ENCODE peak calls at places on chromosomes 3 and 15, in four cellular contexts. S is RWPE1, Q is DND-41, B is dorsolateral prefrontal cortex. W is an unnamed sample.

GRCh38 chr3:139032326-139033002 is 11.7 kb upstream of the PRR23B start:
- DNase-seq in S (no peak), Q (no peak), B (no peak), W (no peak)

GRCh38 chr3:37753428-37753827 is 108.3 kb upstream of the CTDSPL start:
- DNase-seq in S (no peak), Q (no peak), B (no peak), W (no peak)

GRCh38 chr15:83285979-83286553 is 1.6 kb upstream of the BNC1 start:
- DNase-seq in S (peak; percentile 73), Q (no peak), B (no peak), W (no peak)

GRCh38 chr3:81443948-81444347 is 317.5 kb downstream of the GBE1 start:
- DNase-seq in S (peak; percentile 18), Q (no peak), B (no peak), W (no peak)

GRCh38 chr15:55894406-55894965 is 98.9 kb downstream of the NEDD4 start:
- DNase-seq in S (no peak), Q (no peak), B (no peak), W (no peak)

GRCh38 chr15:28956491-28956890 is 70.7 kb downstream of the APBA2 start:
- DNase-seq in S (no peak), Q (no peak), B (no peak), W (no peak)

GRCh38 chr3:3998140-3998977 is 199.1 kb downstream of the LRRN1 start:
- DNase-seq in S (no peak), Q (peak; percentile 38), B (peak; percentile 27), W (peak; percentile 23)

GRCh38 chr15:64274541-64274940 is 81.4 kb downstream of the CSNK1G1 start:
- DNase-seq in S (no peak), Q (no peak), B (no peak), W (no peak)

GRCh38 chr3:96813820-96814580 is 394 bp upstream of the EPHA6 start:
- DNase-seq in S (peak; percentile 33), Q (no peak), B (peak; percentile 41), W (peak; percentile 38)

GRCh38 chr15:64634020-64634419 is 141.4 kb downstream of the RBPMS2 start:
- DNase-seq in S (no peak), Q (peak; percentile 70), B (no peak), W (no peak)

GRCh38 chr3:144028798-144029411 is 57.3 kb downstream of the DIPK2A start:
- DNase-seq in S (no peak), Q (no peak), B (no peak), W (no peak)

GRCh38 chr3:188126931-188127330 is 27.0 kb upstream of the LPP start:
- DNase-seq in S (no peak), Q (no peak), B (peak; percentile 16), W (no peak)

GRCh38 chr3:109923431-109923830 is 586.1 kb upstream of the DPPA4 start:
- DNase-seq in S (no peak), Q (no peak), B (no peak), W (no peak)

DNA sequence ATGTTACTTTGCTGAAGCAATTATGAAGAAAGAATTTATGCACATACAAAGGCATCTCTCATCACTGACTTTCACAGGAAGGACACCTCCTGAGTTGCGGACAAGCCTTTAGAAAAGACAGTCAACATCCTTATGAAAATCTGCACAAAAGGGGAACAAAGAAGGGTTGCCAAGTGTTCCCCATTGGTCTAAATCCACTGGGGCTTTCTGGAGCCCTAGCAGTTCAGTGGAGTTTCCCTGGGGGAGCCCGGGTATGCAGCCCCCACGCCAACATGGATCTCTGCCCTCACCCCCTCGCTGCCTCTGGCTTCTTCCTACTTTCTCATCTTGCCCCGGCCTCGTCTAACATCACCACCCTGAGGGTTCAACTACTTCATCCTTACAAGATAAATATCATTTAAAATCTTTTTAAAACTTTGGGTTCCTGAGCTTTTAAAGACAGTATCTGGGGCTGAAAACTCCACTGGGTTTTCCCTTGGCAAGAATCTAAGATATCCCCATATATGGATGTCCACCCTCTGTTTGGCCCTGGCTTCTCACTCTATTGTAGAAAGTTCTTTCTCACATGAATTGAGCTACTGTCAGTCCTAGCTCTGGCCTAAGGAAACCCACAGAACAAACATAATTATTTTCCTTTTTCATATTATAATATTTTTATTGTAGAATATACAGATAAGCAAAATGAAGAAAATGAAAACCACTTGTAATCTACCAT is 207.9 kb upstream of the RGMA start:
- DNase-seq in S (no peak), Q (no peak), B (no peak), W (no peak)
- H3K27ac ChIP-seq in S (no peak overlapping the region), Q (no peak overlapping the region), B (no peak overlapping the region), W (no peak overlapping the region)

GRCh38 chr15:35914573-35914972 is 368.6 kb upstream of the DPH6 start:
- DNase-seq in S (no peak), Q (no peak), B (no peak), W (no peak)
- H3K27ac ChIP-seq in S (no peak overlapping the region), Q (no peak overlapping the region), B (no peak overlapping the region), W (no peak overlapping the region)

GRCh38 chr3:183629546-183630301 is 5.7 kb upstream of the KLHL24 start:
- DNase-seq in S (no peak), Q (no peak), B (no peak), W (no peak)

GRCh38 chr3:183631715-183632114 is 3.7 kb upstream of the KLHL24 start:
- DNase-seq in S (no peak), Q (no peak), B (no peak), W (no peak)

GRCh38 chr3:183626877-183627594 is 8.4 kb upstream of the KLHL24 start:
- DNase-seq in S (no peak), Q (no peak), B (no peak), W (no peak)
- H3K27ac ChIP-seq in S (no peak overlapping the region), Q (no peak overlapping the region), B (no peak overlapping the region), W (no peak overlapping the region)

GRCh38 chr3:24272875-24273274 is 221.8 kb downstream of the THRB start:
- DNase-seq in S (peak; percentile 1), Q (no peak), B (no peak), W (no peak)

GRCh38 chr3:24270744-24271143 is 223.9 kb downstream of the THRB start:
- DNase-seq in S (no peak), Q (no peak), B (no peak), W (no peak)

GRCh38 chr3:24273491-24273890 is 221.2 kb downstream of the THRB start:
- DNase-seq in S (no peak), Q (no peak), B (no peak), W (no peak)

GRCh38 chr3:24271228-24271627 is 223.4 kb downstream of the THRB start:
- DNase-seq in S (no peak), Q (no peak), B (no peak), W (no peak)

DNA sequence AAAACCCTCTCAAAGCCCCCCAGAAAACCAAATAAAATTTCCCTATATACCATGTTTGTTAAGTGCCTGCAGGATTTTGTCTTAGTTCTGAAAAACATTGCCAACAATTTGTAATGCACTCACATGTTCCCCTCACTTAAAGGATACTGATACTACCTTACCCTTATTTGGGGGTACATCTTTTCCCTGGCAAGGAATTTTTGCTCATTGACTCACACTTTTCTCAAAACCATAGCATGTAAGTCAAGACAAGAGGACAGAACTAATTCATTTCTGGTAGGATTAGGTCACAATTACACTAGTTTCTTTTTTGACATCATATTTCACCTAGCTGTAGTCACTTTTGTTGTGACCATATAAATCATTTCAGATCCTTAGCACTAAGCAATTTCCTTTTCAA is 222.2 kb downstream of the THRB start:
- DNase-seq in S (no peak), Q (no peak), B (no peak), W (no peak)
- H3K27ac ChIP-seq in S (no peak overlapping the region), Q (no peak overlapping the region), B (no peak overlapping the region), W (no peak overlapping the region)

GRCh38 chr15:35184646-35185045 is 99.6 kb upstream of the NANOGP8 start:
- DNase-seq in S (no peak), Q (no peak), B (no peak), W (no peak)
- H3K27ac ChIP-seq in S (no peak overlapping the region), Q (no peak overlapping the region), B (no peak overlapping the region), W (no peak overlapping the region)

GRCh38 chr15:98760112-98760826 is 111.9 kb downstream of the IGF1R start:
- DNase-seq in S (peak; percentile 70), Q (no peak), B (no peak), W (no peak)

GRCh38 chr15:98755781-98756180 is 107.4 kb downstream of the IGF1R start:
- DNase-seq in S (no peak), Q (no peak), B (no peak), W (no peak)

GRCh38 chr15:98755138-98755537 is 106.8 kb downstream of the IGF1R start:
- DNase-seq in S (peak; percentile 22), Q (no peak), B (no peak), W (no peak)

GRCh38 chr15:98760975-98761374 is 112.6 kb downstream of the IGF1R start:
- DNase-seq in S (no peak), Q (no peak), B (no peak), W (no peak)

GRCh38 chr15:98758224-98758623 is 109.9 kb downstream of the IGF1R start:
- DNase-seq in S (no peak), Q (no peak), B (no peak), W (no peak)
- H3K27ac ChIP-seq in S (peak overlapping the region; percentile 33), Q (no peak overlapping the region), B (no peak overlapping the region), W (no peak overlapping the region)

DNA sequence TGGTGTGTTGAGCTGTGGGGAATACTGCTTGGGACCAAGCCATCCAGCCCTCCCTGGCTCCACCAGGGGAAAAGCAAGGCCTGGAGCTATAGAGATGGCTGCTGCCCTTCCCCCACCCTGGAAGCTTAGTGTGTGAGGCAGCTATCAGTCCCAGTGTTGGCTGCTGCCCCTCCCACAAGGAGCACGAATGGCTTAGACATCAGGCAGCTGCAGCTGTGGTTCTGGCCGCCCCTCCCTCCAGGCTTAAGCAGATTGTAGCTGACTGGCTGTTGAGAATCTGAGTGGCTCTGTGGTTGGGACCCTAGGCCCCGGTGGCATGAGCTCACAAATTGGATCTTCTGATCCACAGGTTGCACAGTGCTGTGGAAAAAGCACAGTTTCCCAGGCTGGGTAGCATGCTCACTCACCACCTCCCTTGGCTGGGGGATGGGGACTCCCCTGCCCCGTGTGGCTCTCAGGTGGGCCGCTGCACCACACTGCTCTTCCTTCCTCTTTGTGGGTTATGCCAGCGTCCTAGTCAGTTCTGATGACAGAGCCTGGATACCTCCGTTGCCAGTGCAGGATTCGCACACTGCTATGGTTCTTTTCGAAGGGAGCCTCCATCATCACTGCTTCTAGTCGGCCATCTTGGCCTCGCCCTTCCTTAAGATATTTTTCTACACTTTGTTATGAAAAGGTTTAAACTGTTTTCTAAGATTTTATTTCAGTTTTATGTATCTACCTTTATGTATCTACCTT is 21.2 kb upstream of the SUCNR1 start:
- DNase-seq in S (no peak), Q (peak; percentile 51), B (no peak), W (no peak)
- H3K27ac ChIP-seq in S (no peak overlapping the region), Q (peak overlapping the region; percentile 58), B (no peak overlapping the region), W (no peak overlapping the region)

GRCh38 chr3:142211034-142211433 is 14.4 kb downstream of the GK5 start:
- DNase-seq in S (no peak), Q (peak; percentile 52), B (no peak), W (no peak)
- H3K27ac ChIP-seq in S (no peak overlapping the region), Q (no peak overlapping the region), B (no peak overlapping the region), W (no peak overlapping the region)

GRCh38 chr15:99143230-99143629 is 38.4 kb downstream of the SYNM start:
- DNase-seq in S (no peak), Q (no peak), B (no peak), W (no peak)
- H3K27ac ChIP-seq in S (no peak overlapping the region), Q (no peak overlapping the region), B (peak overlapping the region; percentile 5), W (no peak overlapping the region)

GRCh38 chr3:102415553-102415952 is 19.3 kb upstream of the ZPLD1 start:
- DNase-seq in S (no peak), Q (no peak), B (no peak), W (no peak)

DNA sequence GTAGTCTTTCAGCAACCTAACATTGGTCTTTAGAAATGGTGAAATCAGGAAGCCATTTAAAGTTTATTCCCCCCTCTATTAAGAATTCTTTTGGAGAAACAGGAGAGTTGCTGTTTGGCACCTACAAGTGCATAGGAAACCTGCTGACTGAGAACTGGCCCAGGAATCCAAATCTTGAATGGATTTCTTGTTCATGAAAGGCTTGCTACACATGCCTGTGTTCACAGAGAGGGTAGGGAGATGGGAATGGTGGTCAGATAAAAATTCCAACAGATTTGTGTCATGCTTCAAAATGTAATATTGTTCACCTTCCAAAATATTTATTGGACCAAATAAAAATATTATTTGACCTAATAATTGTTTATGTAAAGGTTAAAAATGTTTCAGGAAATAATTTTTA is 24.2 kb upstream of the ZPLD1 start:
- DNase-seq in S (no peak), Q (no peak), B (no peak), W (no peak)
- H3K27ac ChIP-seq in S (no peak overlapping the region), Q (no peak overlapping the region), B (no peak overlapping the region), W (no peak overlapping the region)

W was measured in colonic mucosa.